ENCODE peak calls at places on chromosomes 3 and 15, in nine cellular contexts. One of them, this sample, is unnamed.
A peak's percentile ranks its signal among the peaks of the same experiment; 100 is the strongest.

GRCh38 chr3:88168171-88168570 is 18.4 kb downstream of the C3orf38 start:
- DNase-seq in amygdala: no peak
- DNase-seq in kidney glomerular epithelial cell: no peak
- DNase-seq in NCI-H1436: no peak
- DNase-seq in frontal cortex: no peak
- DNase-seq in stimulated activated CD4-positive, alpha-beta T cell treated with anti-CD3 and anti-CD28 coated beads, Interleukin-2, amount 100 ng/mL, for 4 hours: no peak
- DNase-seq in DMS53: no peak
- DNase-seq in stimulated activated CD8-positive, alpha-beta memory T cell treated with anti-CD3 and anti-CD28 coated beads, Interleukin-15, amount 100 ng/mL, for 4 hours: no peak
- DNase-seq in progenitor cell of endocrine pancreas: no peak
- DNase-seq in this sample: no peak

GRCh38 chr3:37308247-37308646 is 133.9 kb upstream of the LRRFIP2 start:
- DNase-seq in amygdala: no peak
- DNase-seq in kidney glomerular epithelial cell: peak; percentile 52
- DNase-seq in NCI-H1436: no peak
- DNase-seq in frontal cortex: no peak
- DNase-seq in stimulated activated CD4-positive, alpha-beta T cell treated with anti-CD3 and anti-CD28 coated beads, Interleukin-2, amount 100 ng/mL, for 4 hours: no peak
- DNase-seq in DMS53: peak; percentile 24
- DNase-seq in stimulated activated CD8-positive, alpha-beta memory T cell treated with anti-CD3 and anti-CD28 coated beads, Interleukin-15, amount 100 ng/mL, for 4 hours: no peak
- DNase-seq in progenitor cell of endocrine pancreas: no peak
- DNase-seq in this sample: no peak

GRCh38 chr15:100849021-100849831 is 30.4 kb upstream of the ALDH1A3 start:
- DNase-seq in amygdala: no peak
- DNase-seq in kidney glomerular epithelial cell: peak; percentile 28
- DNase-seq in NCI-H1436: no peak
- DNase-seq in frontal cortex: peak; percentile 57
- DNase-seq in stimulated activated CD4-positive, alpha-beta T cell treated with anti-CD3 and anti-CD28 coated beads, Interleukin-2, amount 100 ng/mL, for 4 hours: peak; percentile 20
- DNase-seq in DMS53: peak; percentile 72
- DNase-seq in stimulated activated CD8-positive, alpha-beta memory T cell treated with anti-CD3 and anti-CD28 coated beads, Interleukin-15, amount 100 ng/mL, for 4 hours: peak; percentile 6
- DNase-seq in progenitor cell of endocrine pancreas: peak; percentile 23
- DNase-seq in this sample: peak; percentile 19

GRCh38 chr3:52481819-52482521 is 13.2 kb upstream of the STAB1 start:
- DNase-seq in amygdala: no peak
- DNase-seq in kidney glomerular epithelial cell: no peak
- DNase-seq in NCI-H1436: no peak
- DNase-seq in frontal cortex: no peak
- DNase-seq in stimulated activated CD4-positive, alpha-beta T cell treated with anti-CD3 and anti-CD28 coated beads, Interleukin-2, amount 100 ng/mL, for 4 hours: no peak
- DNase-seq in DMS53: peak; percentile 9
- DNase-seq in stimulated activated CD8-positive, alpha-beta memory T cell treated with anti-CD3 and anti-CD28 coated beads, Interleukin-15, amount 100 ng/mL, for 4 hours: no peak
- DNase-seq in progenitor cell of endocrine pancreas: no peak
- DNase-seq in this sample: no peak

GRCh38 chr3:150720444-150720843 is 16.7 kb upstream of the ERICH6 start:
- DNase-seq in amygdala: no peak
- DNase-seq in kidney glomerular epithelial cell: no peak
- DNase-seq in NCI-H1436: no peak
- DNase-seq in frontal cortex: no peak
- DNase-seq in stimulated activated CD4-positive, alpha-beta T cell treated with anti-CD3 and anti-CD28 coated beads, Interleukin-2, amount 100 ng/mL, for 4 hours: no peak
- DNase-seq in DMS53: no peak
- DNase-seq in stimulated activated CD8-positive, alpha-beta memory T cell treated with anti-CD3 and anti-CD28 coated beads, Interleukin-15, amount 100 ng/mL, for 4 hours: no peak
- DNase-seq in progenitor cell of endocrine pancreas: no peak
- DNase-seq in this sample: no peak

GRCh38 chr15:35722506-35722905 is 176.5 kb upstream of the DPH6 start:
- DNase-seq in amygdala: no peak
- DNase-seq in kidney glomerular epithelial cell: no peak
- DNase-seq in NCI-H1436: no peak
- DNase-seq in frontal cortex: no peak
- DNase-seq in stimulated activated CD4-positive, alpha-beta T cell treated with anti-CD3 and anti-CD28 coated beads, Interleukin-2, amount 100 ng/mL, for 4 hours: no peak
- DNase-seq in DMS53: no peak
- DNase-seq in stimulated activated CD8-positive, alpha-beta memory T cell treated with anti-CD3 and anti-CD28 coated beads, Interleukin-15, amount 100 ng/mL, for 4 hours: no peak
- DNase-seq in progenitor cell of endocrine pancreas: no peak
- DNase-seq in this sample: no peak

GRCh38 chr3:43995078-43995928 is 246.4 kb upstream of the TOPAZ1 start:
- DNase-seq in amygdala: no peak
- DNase-seq in kidney glomerular epithelial cell: peak; percentile 44
- DNase-seq in NCI-H1436: no peak
- DNase-seq in frontal cortex: peak; percentile 42
- DNase-seq in stimulated activated CD4-positive, alpha-beta T cell treated with anti-CD3 and anti-CD28 coated beads, Interleukin-2, amount 100 ng/mL, for 4 hours: no peak
- DNase-seq in DMS53: peak; percentile 63
- DNase-seq in stimulated activated CD8-positive, alpha-beta memory T cell treated with anti-CD3 and anti-CD28 coated beads, Interleukin-15, amount 100 ng/mL, for 4 hours: no peak
- DNase-seq in progenitor cell of endocrine pancreas: no peak
- DNase-seq in this sample: no peak

GRCh38 chr15:58330836-58331561 is 100.8 kb upstream of the LIPC start:
- DNase-seq in amygdala: no peak
- DNase-seq in kidney glomerular epithelial cell: no peak
- DNase-seq in NCI-H1436: no peak
- DNase-seq in frontal cortex: no peak
- DNase-seq in stimulated activated CD4-positive, alpha-beta T cell treated with anti-CD3 and anti-CD28 coated beads, Interleukin-2, amount 100 ng/mL, for 4 hours: no peak
- DNase-seq in DMS53: peak; percentile 45
- DNase-seq in stimulated activated CD8-positive, alpha-beta memory T cell treated with anti-CD3 and anti-CD28 coated beads, Interleukin-15, amount 100 ng/mL, for 4 hours: no peak
- DNase-seq in progenitor cell of endocrine pancreas: no peak
- DNase-seq in this sample: no peak

GRCh38 chr15:74364936-74365618 is 2.4 kb downstream of the CYP11A1 start:
- DNase-seq in amygdala: no peak
- DNase-seq in kidney glomerular epithelial cell: no peak
- DNase-seq in NCI-H1436: no peak
- DNase-seq in frontal cortex: no peak
- DNase-seq in stimulated activated CD4-positive, alpha-beta T cell treated with anti-CD3 and anti-CD28 coated beads, Interleukin-2, amount 100 ng/mL, for 4 hours: no peak
- DNase-seq in DMS53: no peak
- DNase-seq in stimulated activated CD8-positive, alpha-beta memory T cell treated with anti-CD3 and anti-CD28 coated beads, Interleukin-15, amount 100 ng/mL, for 4 hours: no peak
- DNase-seq in progenitor cell of endocrine pancreas: no peak
- DNase-seq in this sample: no peak

GRCh38 chr3:30539214-30539613 is 67.2 kb upstream of the TGFBR2 start:
- DNase-seq in amygdala: no peak
- DNase-seq in kidney glomerular epithelial cell: no peak
- DNase-seq in NCI-H1436: no peak
- DNase-seq in frontal cortex: no peak
- DNase-seq in stimulated activated CD4-positive, alpha-beta T cell treated with anti-CD3 and anti-CD28 coated beads, Interleukin-2, amount 100 ng/mL, for 4 hours: no peak
- DNase-seq in DMS53: peak; percentile 13
- DNase-seq in stimulated activated CD8-positive, alpha-beta memory T cell treated with anti-CD3 and anti-CD28 coated beads, Interleukin-15, amount 100 ng/mL, for 4 hours: no peak
- DNase-seq in progenitor cell of endocrine pancreas: no peak
- DNase-seq in this sample: no peak

This sample was measured in NCI-H774.